ENCODE peak calls at places on chromosomes 11 and 22, in seven cellular contexts. One of them, this sample, is unnamed.

GRCh38 chr11:17734418-17734911 is at the start of gene KCNC1:
- DNase-seq in OCI-LY7: no peak
- DNase-seq in psoas muscle: no peak
- DNase-seq in PC-3: no peak
- DNase-seq in mesothelial cell of epicardium: peak; percentile 59
- DNase-seq in adrenal gland: peak; percentile 46
- DNase-seq in osteocyte: no peak
- DNase-seq in this sample: peak; percentile 41

GRCh38 chr22:46027219-46028068 is 50.5 kb upstream of the WNT7B start:
- DNase-seq in OCI-LY7: peak; percentile 22
- DNase-seq in psoas muscle: peak; percentile 72
- DNase-seq in PC-3: no peak
- DNase-seq in mesothelial cell of epicardium: no peak
- DNase-seq in adrenal gland: peak; percentile 79
- DNase-seq in osteocyte: no peak
- DNase-seq in this sample: peak; percentile 34

GRCh38 chr11:131033151-131033651 is 116.9 kb upstream of the SNX19 start:
- DNase-seq in OCI-LY7: no peak
- DNase-seq in psoas muscle: no peak
- DNase-seq in PC-3: peak; percentile 96
- DNase-seq in mesothelial cell of epicardium: no peak
- DNase-seq in adrenal gland: peak; percentile 69
- DNase-seq in osteocyte: no peak
- DNase-seq in this sample: no peak

GRCh38 chr11:102237096-102237735 is 80.1 kb upstream of the BIRC3 start:
- DNase-seq in OCI-LY7: no peak
- DNase-seq in psoas muscle: no peak
- DNase-seq in PC-3: peak; percentile 39
- DNase-seq in mesothelial cell of epicardium: no peak
- DNase-seq in adrenal gland: no peak
- DNase-seq in osteocyte: no peak
- DNase-seq in this sample: no peak

GRCh38 chr22:44363214-44363979 is 50.6 kb upstream of the SHISAL1 start:
- DNase-seq in OCI-LY7: no peak
- DNase-seq in psoas muscle: peak; percentile 94
- DNase-seq in PC-3: peak; percentile 93
- DNase-seq in mesothelial cell of epicardium: no peak
- DNase-seq in adrenal gland: peak; percentile 91
- DNase-seq in osteocyte: peak; percentile 94
- DNase-seq in this sample: no peak

GRCh38 chr22:40210814-40211213 is 33.1 kb downstream of the TNRC6B start:
- DNase-seq in OCI-LY7: peak; percentile 83
- DNase-seq in psoas muscle: no peak
- DNase-seq in PC-3: no peak
- DNase-seq in mesothelial cell of epicardium: no peak
- DNase-seq in adrenal gland: no peak
- DNase-seq in osteocyte: no peak
- DNase-seq in this sample: no peak

GRCh38 chr11:59680287-59681154 is 11.7 kb upstream of the PATL1 start:
- DNase-seq in OCI-LY7: peak; percentile 78
- DNase-seq in psoas muscle: peak; percentile 43
- DNase-seq in PC-3: peak; percentile 87
- DNase-seq in mesothelial cell of epicardium: peak; percentile 70
- DNase-seq in adrenal gland: peak; percentile 80
- DNase-seq in osteocyte: no peak
- DNase-seq in this sample: peak; percentile 42

GRCh38 chr11:100632970-100633452 is 54.1 kb upstream of the ARHGAP42 start:
- DNase-seq in OCI-LY7: no peak
- DNase-seq in psoas muscle: peak; percentile 29
- DNase-seq in PC-3: peak; percentile 10
- DNase-seq in mesothelial cell of epicardium: peak; percentile 67
- DNase-seq in adrenal gland: peak; percentile 45
- DNase-seq in osteocyte: no peak
- DNase-seq in this sample: no peak

GRCh38 chr11:20360650-20361049 is 2.9 kb upstream of the HTATIP2 start:
- DNase-seq in OCI-LY7: peak; percentile 19
- DNase-seq in psoas muscle: no peak
- DNase-seq in PC-3: peak; percentile 24
- DNase-seq in mesothelial cell of epicardium: no peak
- DNase-seq in adrenal gland: peak; percentile 48
- DNase-seq in osteocyte: no peak
- DNase-seq in this sample: no peak

DNA sequence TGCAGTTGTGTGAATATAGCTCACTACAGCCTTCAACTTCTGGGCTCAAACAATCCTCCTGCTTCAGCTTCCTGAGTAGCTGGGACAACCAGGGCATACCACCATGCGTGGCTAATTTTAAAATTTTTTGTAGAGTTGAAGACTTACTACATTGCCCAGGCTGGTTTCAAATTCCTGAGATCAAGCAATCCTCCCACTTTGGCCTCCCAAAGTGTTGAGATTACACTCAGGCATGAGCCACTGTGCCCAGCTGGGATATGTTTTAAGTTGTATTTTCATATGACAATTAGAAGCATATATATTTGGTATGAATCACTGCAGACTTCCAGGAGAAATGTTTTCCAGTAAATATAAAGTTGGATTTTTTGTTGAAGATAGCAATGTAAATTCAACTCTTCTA is 15.4 kb downstream of the DDX10 start:
- DNase-seq in OCI-LY7: no peak
- DNase-seq in psoas muscle: no peak
- DNase-seq in PC-3: no peak
- DNase-seq in mesothelial cell of epicardium: no peak
- DNase-seq in adrenal gland: no peak
- DNase-seq in osteocyte: no peak
- DNase-seq in this sample: no peak
- TF ChIP-seq CTCF in OCI-LY7: no peak
- TF ChIP-seq CTCF in psoas muscle: no peak
- TF ChIP-seq CTCF in PC-3: no peak
- TF ChIP-seq CTCF in mesothelial cell of epicardium: no peak
- TF ChIP-seq CTCF in adrenal gland: no peak
- TF ChIP-seq CTCF in osteocyte: no peak
- TF ChIP-seq CTCF in this sample: no peak

GRCh38 chr11:124638500-124638899 is 15.8 kb downstream of the TBRG1 start:
- DNase-seq in OCI-LY7: no peak
- DNase-seq in psoas muscle: no peak
- DNase-seq in PC-3: no peak
- DNase-seq in mesothelial cell of epicardium: no peak
- DNase-seq in adrenal gland: no peak
- DNase-seq in osteocyte: no peak
- DNase-seq in this sample: no peak

GRCh38 chr11:124627546-124627945 is 4.9 kb downstream of the TBRG1 start:
- DNase-seq in OCI-LY7: no peak
- DNase-seq in psoas muscle: no peak
- DNase-seq in PC-3: no peak
- DNase-seq in mesothelial cell of epicardium: no peak
- DNase-seq in adrenal gland: no peak
- DNase-seq in osteocyte: no peak
- DNase-seq in this sample: no peak

GRCh38 chr11:124629961-124630360 is 7.3 kb downstream of the TBRG1 start:
- DNase-seq in OCI-LY7: no peak
- DNase-seq in psoas muscle: no peak
- DNase-seq in PC-3: no peak
- DNase-seq in mesothelial cell of epicardium: no peak
- DNase-seq in adrenal gland: no peak
- DNase-seq in osteocyte: no peak
- DNase-seq in this sample: no peak

GRCh38 chr11:124633355-124633754 is 10.7 kb downstream of the TBRG1 start:
- DNase-seq in OCI-LY7: peak; percentile 20
- DNase-seq in psoas muscle: no peak
- DNase-seq in PC-3: peak; percentile 52
- DNase-seq in mesothelial cell of epicardium: no peak
- DNase-seq in adrenal gland: no peak
- DNase-seq in osteocyte: no peak
- DNase-seq in this sample: no peak
- TF ChIP-seq CTCF in OCI-LY7: peak; percentile 64
- TF ChIP-seq CTCF in psoas muscle: no peak
- TF ChIP-seq CTCF in PC-3: peak; percentile 68
- TF ChIP-seq CTCF in mesothelial cell of epicardium: no peak
- TF ChIP-seq CTCF in adrenal gland: no peak
- TF ChIP-seq CTCF in osteocyte: peak; percentile 43
- TF ChIP-seq CTCF in this sample: peak; percentile 24

GRCh38 chr11:45147017-45147728 is 734 bp downstream of the PRDM11 start:
- DNase-seq in OCI-LY7: peak; percentile 97
- DNase-seq in psoas muscle: peak; percentile 96
- DNase-seq in PC-3: peak; percentile 96
- DNase-seq in mesothelial cell of epicardium: peak; percentile 96
- DNase-seq in adrenal gland: peak; percentile 96
- DNase-seq in osteocyte: peak; percentile 98
- DNase-seq in this sample: peak; percentile 94
- TF ChIP-seq CTCF in OCI-LY7: no peak
- TF ChIP-seq CTCF in psoas muscle: no peak
- TF ChIP-seq CTCF in PC-3: no peak
- TF ChIP-seq CTCF in mesothelial cell of epicardium: no peak
- TF ChIP-seq CTCF in adrenal gland: no peak
- TF ChIP-seq CTCF in osteocyte: peak; percentile 26
- TF ChIP-seq CTCF in this sample: no peak

DNA sequence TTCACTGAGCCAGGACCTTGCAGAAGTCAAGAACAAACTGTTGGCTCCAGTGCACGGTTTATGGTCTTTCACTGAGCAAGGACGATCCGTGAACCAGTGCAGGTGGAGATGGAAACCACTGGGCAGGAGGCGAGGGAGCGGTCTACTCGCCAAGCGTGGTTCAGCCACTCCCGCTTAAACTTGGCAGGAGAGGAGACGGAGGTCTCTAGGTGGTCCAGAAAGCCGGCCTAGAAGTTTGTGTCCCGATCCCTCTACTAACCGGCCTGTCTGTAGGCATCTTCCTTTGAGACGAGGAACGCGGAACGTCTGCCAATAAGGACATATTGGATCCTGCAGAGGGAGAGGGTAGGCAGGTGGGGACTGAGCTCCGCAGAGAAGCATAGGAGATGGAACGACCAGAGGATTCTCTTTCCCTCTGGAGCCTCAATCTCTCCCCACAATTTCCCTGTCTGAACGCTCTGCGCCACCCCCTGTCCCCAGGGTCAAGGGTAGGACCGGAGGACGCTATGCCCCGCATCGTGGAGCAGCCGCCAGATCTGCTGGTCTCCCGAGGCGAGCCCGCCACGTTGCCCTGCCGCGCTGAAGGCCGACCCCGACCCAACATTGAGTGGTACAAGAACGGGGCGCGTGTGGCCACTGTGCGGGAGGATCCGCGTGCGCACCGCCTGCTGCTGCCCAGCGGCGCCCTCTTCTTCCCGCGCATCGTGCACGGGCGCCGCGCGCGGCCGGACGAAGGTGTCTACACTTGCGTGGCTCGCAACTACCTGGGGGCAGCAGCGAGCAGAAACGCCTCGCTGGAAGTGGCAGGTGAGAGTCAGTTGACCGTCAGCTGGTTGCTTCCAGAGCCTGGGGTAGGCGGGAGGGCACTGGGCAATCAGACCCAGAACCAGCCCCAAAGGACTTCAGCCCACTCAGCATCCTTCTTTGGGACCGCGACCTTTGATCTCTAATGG is 3.4 kb downstream of the ROBO3 start:
- DNase-seq in OCI-LY7: no peak
- DNase-seq in psoas muscle: no peak
- DNase-seq in PC-3: no peak
- DNase-seq in mesothelial cell of epicardium: no peak
- DNase-seq in adrenal gland: no peak
- DNase-seq in osteocyte: no peak
- DNase-seq in this sample: no peak
- TF ChIP-seq CTCF in OCI-LY7: no peak
- TF ChIP-seq CTCF in psoas muscle: no peak
- TF ChIP-seq CTCF in PC-3: no peak
- TF ChIP-seq CTCF in mesothelial cell of epicardium: no peak
- TF ChIP-seq CTCF in adrenal gland: no peak
- TF ChIP-seq CTCF in osteocyte: no peak
- TF ChIP-seq CTCF in this sample: peak; percentile 23

DNA sequence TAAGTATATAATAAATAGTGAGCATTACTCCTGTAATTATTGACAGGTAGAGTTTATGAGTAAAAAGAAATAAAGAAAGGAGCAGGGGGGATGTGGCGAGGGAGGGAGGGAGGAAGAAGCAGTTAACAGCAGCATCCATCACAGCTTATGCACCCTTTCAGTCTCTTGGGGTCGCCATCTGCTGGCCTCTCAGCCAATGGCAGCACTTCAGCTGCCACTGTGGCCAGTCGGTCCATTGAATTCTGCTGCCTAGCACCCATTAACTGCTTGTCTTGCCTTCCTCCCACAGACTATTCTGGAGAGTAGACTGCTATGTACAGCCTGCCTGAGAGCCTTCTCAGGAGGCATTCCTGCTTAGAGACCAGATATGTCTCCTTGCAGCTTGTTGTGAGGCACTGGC is 388.3 kb downstream of the TENM4 start:
- DNase-seq in OCI-LY7: no peak
- DNase-seq in psoas muscle: no peak
- DNase-seq in PC-3: peak; percentile 19
- DNase-seq in mesothelial cell of epicardium: no peak
- DNase-seq in adrenal gland: no peak
- DNase-seq in osteocyte: no peak
- DNase-seq in this sample: no peak
- TF ChIP-seq CTCF in OCI-LY7: no peak
- TF ChIP-seq CTCF in psoas muscle: no peak
- TF ChIP-seq CTCF in PC-3: peak; percentile 40
- TF ChIP-seq CTCF in mesothelial cell of epicardium: no peak
- TF ChIP-seq CTCF in adrenal gland: no peak
- TF ChIP-seq CTCF in osteocyte: peak; percentile 32
- TF ChIP-seq CTCF in this sample: peak; percentile 35

GRCh38 chr11:57675176-57675941 is 7.4 kb downstream of the ZDHHC5 start:
- DNase-seq in OCI-LY7: no peak
- DNase-seq in psoas muscle: no peak
- DNase-seq in PC-3: peak; percentile 60
- DNase-seq in mesothelial cell of epicardium: no peak
- DNase-seq in adrenal gland: no peak
- DNase-seq in osteocyte: no peak
- DNase-seq in this sample: no peak
- TF ChIP-seq CTCF in OCI-LY7: no peak
- TF ChIP-seq CTCF in psoas muscle: no peak
- TF ChIP-seq CTCF in PC-3: no peak
- TF ChIP-seq CTCF in mesothelial cell of epicardium: no peak
- TF ChIP-seq CTCF in adrenal gland: no peak
- TF ChIP-seq CTCF in osteocyte: no peak
- TF ChIP-seq CTCF in this sample: no peak

This sample was measured in progenitor cell of endocrine pancreas.